ENCODE peak calls at places on chromosomes 4 and X, in four cellular contexts. C, I, P and O are unnamed samples.

GRCh38 chr4:159105761-159106243 is 2.9 kb downstream of the RAPGEF2 start:
- DNase-seq in I (no peak), P (no peak), C (peak), O (no peak)

GRCh38 chr4:141020801-141021261 is 112.4 kb downstream of the RNF150 start:
- DNase-seq in P (no peak), I (no peak), C (no peak), O (no peak)

GRCh38 chr4:186097386-186097785 is 7.1 kb upstream of the FAM149A start:
- DNase-seq in C (no peak), I (no peak), P (no peak), O (no peak)

GRCh38 chr4:8230891-8231290 is 31.8 kb downstream of the SH3TC1 start:
- DNase-seq in P (no peak), I (no peak), C (no peak), O (no peak)

GRCh38 chr4:39635023-39635422 is 3.6 kb downstream of the SMIM14 start:
- DNase-seq in P (no peak), I (no peak), C (no peak), O (no peak)

GRCh38 chr4:144374065-144374464 is 233.5 kb upstream of the GYPA start:
- DNase-seq in C (peak), P (no peak), I (no peak), O (no peak)

GRCh38 chr4:82706349-82707000 is 92.1 kb downstream of the SCD5 start:
- DNase-seq in I (no peak), C (no peak), P (no peak), O (no peak)

GRCh38 chr4:163702736-163703135 is 208.2 kb downstream of the TMA16 start:
- DNase-seq in P (no peak), C (no peak), I (no peak), O (no peak)

GRCh38 chrX:136030357-136031225 is 45.4 kb downstream of the SLC9A6 start:
- DNase-seq in C (no peak), P (no peak), I (no peak), O (no peak)

GRCh38 chrX:48531359-48531954 is 8.1 kb upstream of the TBC1D25 start:
- DNase-seq in C (no peak), I (no peak), P (peak), O (no peak)

GRCh38 chrX:49879656-49880277 is 483 bp downstream of the USP27X start:
- DNase-seq in I (no peak), C (no peak), P (no peak), O (no peak)

GRCh38 chrX:87338510-87338909 is 179.1 kb upstream of the KLHL4 start:
- DNase-seq in P (no peak), I (no peak), C (no peak), O (no peak)

GRCh38 chrX:23904096-23904495 is 3.6 kb downstream of the APOO start:
- DNase-seq in P (peak), I (no peak), C (no peak), O (no peak)

GRCh38 chr4:95505149-95505548 is 43.6 kb downstream of the UNC5C start:
- DNase-seq in I (no peak), P (no peak), C (no peak), O (peak)

GRCh38 chr4:4491396-4491893 is 50.4 kb downstream of the STX18 start:
- DNase-seq in C (no peak), I (no peak), P (no peak), O (no peak)

GRCh38 chrX:16993791-16994318 is 47.4 kb downstream of the REPS2 start:
- DNase-seq in C (no peak), P (no peak), I (no peak), O (no peak)

GRCh38 chrX:44733931-44734330 is 109.9 kb upstream of the DUSP21 start:
- DNase-seq in C (no peak), P (no peak), I (no peak), O (no peak)

GRCh38 chrX:67544871-67545771 is 1.3 kb downstream of the AR start:
- DNase-seq in P (no peak), C (no peak), I (peak), O (no peak)

GRCh38 chrX:36609653-36610585 is 398.2 kb upstream of the FAM47C start:
- DNase-seq in P (no peak), I (no peak), C (no peak), O (no peak)
- TF ChIP-seq EGR1 in P (no peak), I (no peak), C (no peak), O (no peak)

GRCh38 chr4:128812360-128812958 is 3.0 kb downstream of the JADE1 start:
- DNase-seq in C (no peak), I (peak), P (no peak), O (peak)
- TF ChIP-seq POLR2A in C (no peak), I (no peak), P (no peak), O (no peak)

DNA sequence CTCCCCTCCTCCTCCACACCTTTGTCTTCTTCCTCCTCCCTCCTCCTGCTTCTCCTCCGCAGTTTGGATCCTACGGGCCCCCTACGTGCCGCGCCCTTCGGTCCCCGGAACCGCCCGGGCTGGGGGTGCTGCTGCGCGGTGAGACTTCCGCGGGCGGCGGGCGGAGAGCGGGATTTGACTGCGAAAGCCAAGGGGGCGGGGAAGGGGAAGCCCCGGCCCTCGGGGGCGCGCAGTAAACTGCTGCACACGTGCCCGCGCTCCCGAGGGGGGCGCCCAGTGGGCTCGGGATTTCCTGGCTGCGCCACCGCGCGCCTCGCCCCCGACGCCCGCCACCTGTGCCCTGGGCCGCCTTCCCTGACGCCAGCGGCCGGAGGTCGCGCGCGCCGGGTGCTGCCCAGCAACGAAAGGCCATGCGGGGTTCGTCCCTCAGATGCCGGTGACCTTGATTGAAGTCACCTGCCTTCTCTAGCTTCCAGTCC is 3.3 kb upstream of the NKX3-2 start:
- DNase-seq in P (no peak), C (no peak), I (peak), O (no peak)
- TF ChIP-seq SP1 in P (no peak), C (no peak), I (no peak), O (no peak)

GRCh38 chr4:1956631-1957030 is 52.1 kb downstream of the NELFA start:
- DNase-seq in P (no peak), C (no peak), I (no peak), O (no peak)

GRCh38 chr4:1961038-1961437 is 47.7 kb downstream of the NELFA start:
- DNase-seq in P (no peak), I (no peak), C (no peak), O (no peak)

GRCh38 chr4:1960170-1960825 is 48.5 kb downstream of the NELFA start:
- DNase-seq in C (no peak), P (no peak), I (no peak), O (no peak)

GRCh38 chr4:1958276-1959103 is 50.3 kb downstream of the NELFA start:
- DNase-seq in C (no peak), P (no peak), I (no peak), O (no peak)

DNA sequence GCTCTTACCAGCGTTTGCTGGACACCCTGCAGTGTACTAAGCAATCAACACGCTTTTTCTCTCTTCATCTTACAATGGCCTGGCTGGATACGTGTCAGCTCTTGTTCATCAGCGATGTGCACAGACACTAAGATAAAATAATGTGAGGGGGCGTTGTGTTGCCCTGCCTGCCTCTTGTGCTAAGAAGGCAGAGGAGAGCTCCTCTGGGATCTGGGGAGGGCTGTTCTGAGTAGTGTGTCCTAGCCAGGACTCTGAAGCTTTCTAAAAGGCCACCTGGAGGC is 49.7 kb downstream of the NELFA start:
- DNase-seq in P (no peak), I (no peak), C (no peak), O (no peak)
- TF ChIP-seq EGR1 in P (no peak), I (no peak), C (no peak), O (no peak)

GRCh38 chr4:153207027-153207426 is 2.8 kb downstream of the TRIM2 start:
- DNase-seq in C (no peak), I (peak), P (no peak), O (no peak)

GRCh38 chr4:153205028-153205648 is 895 bp downstream of the TRIM2 start:
- DNase-seq in C (peak), P (peak), I (peak), O (no peak)

GRCh38 chr4:153205757-153206156 is 1.5 kb downstream of the TRIM2 start:
- DNase-seq in C (no peak), I (no peak), P (no peak), O (peak)

GRCh38 chr4:153206534-153206933 is 2.3 kb downstream of the TRIM2 start:
- DNase-seq in P (no peak), I (peak), C (no peak), O (no peak)

DNA sequence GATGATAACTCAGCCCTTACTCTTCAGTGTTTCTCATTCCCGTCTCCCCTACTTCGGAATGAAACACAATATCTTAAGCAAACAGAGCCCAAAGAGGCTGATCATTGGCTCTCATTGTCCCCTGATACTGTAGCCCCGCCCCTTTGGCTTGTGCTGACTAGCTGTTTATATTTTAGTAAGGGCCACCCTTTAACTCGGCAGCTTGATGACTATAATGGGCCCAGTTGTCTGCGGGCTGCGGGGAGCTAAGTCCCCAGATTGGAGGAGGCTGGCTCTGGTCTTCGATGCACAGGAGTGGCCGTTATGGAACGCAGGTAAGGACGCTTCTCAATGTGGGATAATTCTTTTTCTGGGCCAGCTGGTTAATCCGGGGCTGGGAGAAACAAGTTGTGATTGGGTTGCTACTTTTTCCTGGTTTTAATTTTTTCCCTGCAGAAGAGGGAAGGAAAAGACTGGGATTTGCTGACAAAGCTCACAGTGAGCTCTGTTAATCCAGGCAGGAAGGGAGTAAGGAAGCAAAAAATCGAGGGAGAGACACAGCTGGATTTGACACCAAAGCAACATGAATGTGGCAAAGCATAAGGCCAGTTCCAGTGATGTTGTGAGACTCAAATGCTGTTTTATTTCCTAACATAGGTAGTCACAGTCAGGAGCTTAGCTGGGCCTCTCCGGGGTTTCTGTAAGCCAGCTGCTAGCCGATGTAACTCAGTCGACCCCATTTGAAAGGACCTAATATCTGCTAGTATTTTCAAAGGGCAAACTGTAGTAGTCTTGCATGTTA is at the start of gene TRIM2:
- DNase-seq in P (peak), I (peak), C (no peak), O (peak)
- TF ChIP-seq POLR2A in P (no peak), I (no peak), C (no peak), O (peak)

DNA sequence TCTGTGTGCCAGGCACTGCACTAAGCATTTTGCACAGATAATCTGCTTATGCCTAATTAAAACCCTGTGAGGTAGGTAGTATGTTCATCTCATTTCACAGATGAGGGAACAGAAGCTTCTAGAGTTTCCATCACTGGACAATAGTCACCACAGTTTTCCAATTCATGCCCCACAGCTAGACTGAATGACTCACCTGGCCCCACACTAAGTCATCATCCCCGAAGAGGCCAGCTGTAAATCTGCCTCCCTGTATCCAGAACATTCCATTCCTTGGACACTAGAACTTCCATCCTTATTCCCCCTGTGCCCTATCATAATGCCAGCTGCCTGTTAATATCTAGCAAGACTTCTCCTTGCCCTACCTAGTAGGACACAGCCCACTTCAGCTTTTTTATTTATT is 40.9 kb upstream of the NYX start:
- DNase-seq in P (no peak), C (no peak), I (no peak), O (no peak)
- TF ChIP-seq SP1 in P (no peak), C (no peak), I (no peak), O (no peak)

GRCh38 chr4:107689912-107690587 is 30.0 kb downstream of the PAPSS1 start:
- DNase-seq in P (no peak), I (no peak), C (no peak), O (peak)
- TF ChIP-seq EGR1 in P (no peak), I (no peak), C (no peak), O (no peak)